ENCODE peak calls at places on chromosomes 5 and 9, in four cellular contexts. E is NCI-H2081, M is fibroblast of lung, P is renal cortical epithelial cell. K is an unnamed sample.

GRCh38 chr9:112169368-112169767 is 5.7 kb downstream of the SUSD1 start:
- DNase-seq in M (no peak), P (no peak), E (no peak), K (no peak)

GRCh38 chr5:135829681-135830383 is 4.6 kb upstream of the SLC25A48 start:
- DNase-seq in M (peak), E (peak), P (peak), K (peak)

GRCh38 chr9:112439171-112439570 is 47.5 kb upstream of the KIAA1958 start:
- DNase-seq in M (no peak), E (no peak), P (no peak), K (no peak)

GRCh38 chr9:95626885-95627558 is 110.3 kb upstream of the PTCH1 start:
- DNase-seq in M (no peak), E (no peak), P (peak), K (no peak)

GRCh38 chr5:175681045-175681974 is 23.4 kb downstream of the HRH2 start:
- DNase-seq in E (no peak), P (no peak), M (no peak), K (no peak)

GRCh38 chr9:89440548-89440947 is 57.4 kb downstream of the SEMA4D start:
- DNase-seq in E (no peak), M (no peak), P (no peak), K (no peak)

GRCh38 chr5:106093149-106093548 is 1577.6 kb downstream of the EFNA5 start:
- DNase-seq in P (no peak), E (no peak), M (no peak), K (no peak)

GRCh38 chr5:138107213-138107612 is 23.4 kb downstream of the WNT8A start:
- DNase-seq in P (no peak), E (no peak), M (no peak), K (no peak)

GRCh38 chr5:128857061-128857677 is 108.1 kb upstream of the SLC27A6 start:
- DNase-seq in P (no peak), E (no peak), M (no peak), K (no peak)

GRCh38 chr9:70470050-70471015 is 55.9 kb upstream of the KLF9 start:
- DNase-seq in P (peak), M (no peak), E (no peak), K (no peak)

GRCh38 chr5:100803391-100803790 is 99.7 kb downstream of the ST8SIA4 start:
- DNase-seq in P (no peak), E (no peak), M (peak), K (no peak)

GRCh38 chr5:178201927-178202235 is 2.5 kb upstream of the HNRNPAB start:
- DNase-seq in P (no peak), E (no peak), M (no peak), K (no peak)

GRCh38 chr9:21904371-21904770 is 89.8 kb downstream of the CDKN2A start:
- DNase-seq in M (peak), P (peak), E (no peak), K (peak)

GRCh38 chr5:124195416-124195815 is 551.0 kb downstream of the ZNF608 start:
- DNase-seq in M (no peak), P (no peak), E (no peak), K (no peak)

GRCh38 chr5:72878854-72879253 is 62.4 kb downstream of the TNPO1 start:
- DNase-seq in P (no peak), E (peak), M (no peak), K (no peak)

GRCh38 chr5:53331463-53331862 is 149.0 kb upstream of the FST start:
- DNase-seq in E (no peak), P (peak), M (peak), K (no peak)

GRCh38 chr9:105425817-105426433 is 21.9 kb upstream of the FSD1L start:
- DNase-seq in M (peak), E (no peak), P (peak), K (no peak)

GRCh38 chr5:96664669-96665068 is 2.5 kb downstream of the CAST start:
- DNase-seq in E (no peak), M (peak), P (peak), K (no peak)

GRCh38 chr5:77960305-77960704 is 184.2 kb upstream of the TBCA start:
- DNase-seq in E (no peak), M (no peak), P (no peak), K (no peak)

GRCh38 chr9:89433826-89434225 is 64.1 kb downstream of the SEMA4D start:
- DNase-seq in P (no peak), E (no peak), M (peak), K (no peak)

GRCh38 chr5:176781638-176782570 is 28.5 kb upstream of the UNC5A start:
- DNase-seq in P (no peak), M (no peak), E (no peak), K (no peak)